ENCODE peak calls at places on chromosomes 3 and 15, in eight cellular contexts. X is type B pancreatic cell, K is RWPE1, S is adrenal gland, G is fibroblast of the aortic adventitia, Q is AG04450, T is stomach, W is B cell. J is an unnamed sample.

GRCh38 chr3:28347374-28348285 is 891 bp upstream of the ZCWPW2 start:
- DNase-seq in X (no peak), K (peak), S (no peak), G (peak), Q (no peak), T (no peak), W (peak), J (no peak)

GRCh38 chr3:126156468-126156867 is 23.9 kb downstream of the ALDH1L1 start:
- DNase-seq in X (no peak), K (peak), S (no peak), G (no peak), Q (no peak), T (no peak), W (no peak), J (peak)

GRCh38 chr3:43894176-43895049 is 203.7 kb downstream of the ABHD5 start:
- DNase-seq in X (peak), K (peak), S (peak), G (peak), Q (peak), T (peak), W (peak), J (no peak)

GRCh38 chr3:87390318-87390717 is 113.9 kb upstream of the POU1F1 start:
- DNase-seq in X (no peak), K (no peak), S (no peak), G (no peak), Q (no peak), T (no peak), W (no peak), J (no peak)

GRCh38 chr15:66823601-66824000 is 121.6 kb downstream of the SMAD6 start:
- DNase-seq in X (no peak), K (no peak), S (no peak), G (no peak), Q (no peak), T (no peak), W (no peak), J (no peak)

GRCh38 chr15:90419202-90419601 is 31.2 kb downstream of the IQGAP1 start:
- DNase-seq in X (no peak), K (no peak), S (no peak), G (no peak), Q (no peak), T (no peak), W (no peak), J (no peak)

GRCh38 chr3:2334921-2335320 is 236.3 kb downstream of the CNTN4 start:
- DNase-seq in X (no peak), K (no peak), S (no peak), G (no peak), Q (no peak), T (no peak), W (no peak), J (no peak)

GRCh38 chr3:192409203-192409837 is 318.0 kb downstream of the FGF12 start:
- DNase-seq in X (peak), K (peak), S (peak), G (no peak), Q (no peak), T (no peak), W (peak), J (peak)

GRCh38 chr3:61568127-61568526 is 6.8 kb downstream of the PTPRG start:
- DNase-seq in X (no peak), K (no peak), S (no peak), G (no peak), Q (no peak), T (no peak), W (no peak), J (no peak)

GRCh38 chr3:146161725-146162047 is 702 bp upstream of the PLOD2 start:
- DNase-seq in X (no peak), K (no peak), S (peak), G (peak), Q (no peak), T (peak), W (no peak), J (no peak)

GRCh38 chr15:62649793-62650420 is 392.6 kb upstream of the TPM1 start:
- DNase-seq in X (no peak), K (no peak), S (no peak), G (peak), Q (no peak), T (no peak), W (no peak), J (no peak)

GRCh38 chr3:74124716-74125115 is 489.7 kb downstream of the CNTN3 start:
- DNase-seq in X (no peak), K (no peak), S (no peak), G (no peak), Q (no peak), T (no peak), W (no peak), J (no peak)

GRCh38 chr3:126245811-126246727 is 65.7 kb upstream of the ALDH1L1 start:
- DNase-seq in X (no peak), K (no peak), S (peak), G (peak), Q (peak), T (peak), W (no peak), J (no peak)

GRCh38 chr3:128335621-128336296 is 130.9 kb downstream of the DNAJB8 start:
- DNase-seq in X (no peak), K (peak), S (no peak), G (no peak), Q (no peak), T (peak), W (no peak), J (no peak)

GRCh38 chr15:25022233-25022632 is 67.4 kb downstream of the SNRPN start:
- DNase-seq in X (no peak), K (no peak), S (no peak), G (peak), Q (no peak), T (no peak), W (no peak), J (no peak)

GRCh38 chr15:89442671-89443307 is 53.6 kb downstream of the RHCG start:
- DNase-seq in X (no peak), K (peak), S (peak), G (peak), Q (no peak), T (peak), W (peak), J (no peak)

DNA sequence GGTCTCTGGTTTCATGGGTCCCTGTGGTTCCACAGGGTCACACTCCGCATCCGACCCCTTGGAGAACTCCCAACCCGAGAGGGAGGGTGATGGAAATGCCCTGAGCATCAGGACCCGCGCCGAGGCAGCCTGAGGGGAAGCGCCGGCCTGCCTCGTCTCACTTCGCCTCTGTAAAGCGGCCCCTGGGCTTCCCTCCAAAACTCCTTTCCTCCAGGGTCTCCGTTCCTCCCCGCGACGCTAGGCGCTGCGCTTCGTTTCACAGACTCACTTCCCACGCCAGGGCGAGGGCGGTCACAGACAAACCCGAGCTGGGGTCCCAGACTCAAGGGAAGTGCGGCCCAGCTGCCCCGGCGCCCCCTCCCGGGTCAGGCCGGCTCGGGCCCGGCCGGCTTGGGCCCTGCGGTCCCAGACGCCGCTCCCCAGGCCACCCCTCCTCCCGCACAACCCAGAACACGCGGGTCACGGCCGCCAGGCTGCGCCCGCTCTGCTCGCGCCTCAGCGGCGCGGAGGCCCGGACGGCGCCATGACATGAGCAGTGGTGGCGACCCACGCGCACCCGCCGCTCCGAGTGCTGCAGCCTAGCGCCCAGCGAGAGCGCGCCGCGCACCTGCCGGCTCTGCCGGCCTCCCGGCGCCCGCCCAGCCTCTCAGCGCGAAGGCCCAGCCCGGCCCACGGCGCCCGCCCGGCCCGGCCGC is 619 bp downstream of the NUP210 start:
- DNase-seq in X (no peak), K (no peak), S (peak), G (no peak), Q (no peak), T (peak), W (peak), J (no peak)
- TF ChIP-seq CTCF in X (peak), K (no peak), S (no peak), G (no peak), Q (no peak), T (no peak), W (peak), J (peak)

GRCh38 chr3:153290278-153291015 is 128.4 kb downstream of the RAP2B start:
- DNase-seq in X (no peak), K (peak), S (no peak), G (peak), Q (no peak), T (no peak), W (peak), J (no peak)
- TF ChIP-seq CTCF in X (no peak), K (no peak), S (no peak), G (peak), Q (peak), T (no peak), W (no peak), J (peak)

DNA sequence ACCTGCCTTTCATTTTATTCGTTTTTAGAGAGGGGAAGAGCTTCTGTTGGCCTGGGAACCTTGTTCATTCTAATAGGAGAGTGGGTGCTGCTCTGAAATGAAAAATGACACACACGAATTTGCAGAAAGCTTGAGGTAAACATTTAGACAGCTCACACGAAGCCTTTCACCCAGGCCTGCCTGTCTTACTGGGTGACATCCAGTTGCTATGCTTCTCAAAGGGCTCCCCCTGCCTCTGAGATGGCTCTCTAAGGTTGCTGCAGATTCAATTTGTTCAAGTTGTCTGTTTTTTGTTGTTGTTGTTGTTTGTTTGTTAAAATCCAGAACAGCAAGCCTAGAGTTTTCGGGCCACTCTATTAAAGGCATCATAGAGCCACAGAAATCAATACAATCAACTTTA is 18.1 kb downstream of the PEX5L start:
- DNase-seq in X (no peak), K (no peak), S (no peak), G (no peak), Q (no peak), T (no peak), W (no peak), J (no peak)
- TF ChIP-seq CTCF in X (no peak), K (no peak), S (no peak), G (no peak), Q (no peak), T (no peak), W (no peak), J (no peak)

GRCh38 chr3:147384210-147385058 is 21.9 kb downstream of the ZIC4 start:
- DNase-seq in X (no peak), K (no peak), S (no peak), G (no peak), Q (no peak), T (no peak), W (no peak), J (no peak)
- TF ChIP-seq CTCF in X (peak), K (no peak), S (no peak), G (peak), Q (no peak), T (no peak), W (no peak), J (peak)

GRCh38 chr3:183807881-183808280 is 17.5 kb downstream of the MAP6D1 start:
- DNase-seq in X (no peak), K (no peak), S (no peak), G (no peak), Q (no peak), T (no peak), W (no peak), J (no peak)

GRCh38 chr3:183810643-183811594 is 14.5 kb downstream of the MAP6D1 start:
- DNase-seq in X (no peak), K (no peak), S (no peak), G (no peak), Q (no peak), T (no peak), W (no peak), J (no peak)

GRCh38 chr3:183807329-183807728 is 18.0 kb downstream of the MAP6D1 start:
- DNase-seq in X (no peak), K (no peak), S (no peak), G (no peak), Q (no peak), T (no peak), W (no peak), J (no peak)

GRCh38 chr3:183808355-183808754 is 17.0 kb downstream of the MAP6D1 start:
- DNase-seq in X (no peak), K (no peak), S (no peak), G (no peak), Q (no peak), T (no peak), W (no peak), J (no peak)

DNA sequence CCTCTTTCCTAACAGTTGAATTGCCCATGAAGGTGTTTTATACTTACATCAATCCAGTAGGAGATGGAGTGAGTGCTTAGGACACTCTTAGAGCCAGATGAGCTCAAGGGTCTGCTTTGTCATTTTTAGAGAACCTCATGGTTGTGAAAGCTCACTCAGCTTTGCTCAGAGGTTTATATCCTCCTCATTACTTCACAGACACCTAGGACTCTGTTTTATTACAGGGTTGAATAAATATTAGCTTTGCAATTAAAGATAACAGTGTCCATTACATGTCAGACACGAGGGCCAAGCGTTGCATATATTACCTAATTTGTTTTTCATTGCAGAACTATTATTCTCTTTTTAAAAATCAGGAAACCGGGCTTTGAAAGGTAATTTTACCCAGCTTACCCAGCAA is 16.2 kb downstream of the MAP6D1 start:
- DNase-seq in X (no peak), K (no peak), S (no peak), G (no peak), Q (no peak), T (no peak), W (no peak), J (no peak)
- TF ChIP-seq CTCF in X (no peak), K (no peak), S (no peak), G (no peak), Q (no peak), T (no peak), W (no peak), J (no peak)

J was measured in chondrocyte.